ENCODE peak calls at places on chromosomes 11 and 22, in five cellular contexts. C is body of pancreas, D is tibial artery, J is neural progenitor cell, V is heart right ventricle. F is an unnamed sample.

GRCh38 chr11:123103326-123103980 is 41.5 kb upstream of the HSPA8 start:
- DNase-seq in C (peak; percentile 46), D (peak; percentile 78), J (peak; percentile 62), V (peak; percentile 85), F (no peak)

GRCh38 chr11:70415642-70416395 is 17.5 kb downstream of the CTTN start:
- DNase-seq in C (no peak), D (no peak), J (no peak), V (no peak), F (no peak)

GRCh38 chr11:8913961-8914660 is 3.1 kb downstream of the AKIP1 start:
- DNase-seq in C (peak; percentile 33), D (no peak), J (peak; percentile 64), V (peak; percentile 28), F (no peak)

GRCh38 chr11:100536979-100537378 is 150.1 kb upstream of the ARHGAP42 start:
- DNase-seq in C (no peak), D (no peak), J (no peak), V (no peak), F (no peak)

GRCh38 chr22:29044657-29045176 is 16.9 kb downstream of the C22orf31 start:
- DNase-seq in C (no peak), D (no peak), J (no peak), V (no peak), F (no peak)

GRCh38 chr11:15591112-15591537 is 476.4 kb downstream of the INSC start:
- DNase-seq in C (no peak), D (no peak), J (no peak), V (no peak), F (no peak)

GRCh38 chr22:44338906-44339305 is 26.2 kb upstream of the SHISAL1 start:
- DNase-seq in C (no peak), D (no peak), J (no peak), V (no peak), F (no peak)

GRCh38 chr11:47233989-47234668 is 14.5 kb downstream of the ACP2 start:
- DNase-seq in C (peak; percentile 59), D (no peak), J (peak; percentile 59), V (peak; percentile 52), F (peak; percentile 59)

GRCh38 chr11:8049084-8049483 is 31.9 kb upstream of the TUB start:
- DNase-seq in C (no peak), D (no peak), J (no peak), V (no peak), F (no peak)

GRCh38 chr22:44577391-44578114 is 79.5 kb upstream of the RTL6 start:
- DNase-seq in C (no peak), D (peak; percentile 46), J (no peak), V (no peak), F (no peak)

GRCh38 chr22:38467438-38467903 is 425 bp upstream of the KDELR3 start:
- DNase-seq in C (peak; percentile 16), D (peak; percentile 64), J (no peak), V (no peak), F (no peak)

GRCh38 chr22:38465673-38466490 is 2.0 kb upstream of the KDELR3 start:
- DNase-seq in C (no peak), D (no peak), J (no peak), V (no peak), F (no peak)

GRCh38 chr22:38468761-38469305 is 937 bp downstream of the KDELR3 start:
- DNase-seq in C (no peak), D (peak; percentile 61), J (no peak), V (no peak), F (no peak)

GRCh38 chr22:38469306-38469781 is 1.4 kb downstream of the KDELR3 start:
- DNase-seq in C (no peak), D (peak; percentile 39), J (no peak), V (no peak), F (no peak)

DNA sequence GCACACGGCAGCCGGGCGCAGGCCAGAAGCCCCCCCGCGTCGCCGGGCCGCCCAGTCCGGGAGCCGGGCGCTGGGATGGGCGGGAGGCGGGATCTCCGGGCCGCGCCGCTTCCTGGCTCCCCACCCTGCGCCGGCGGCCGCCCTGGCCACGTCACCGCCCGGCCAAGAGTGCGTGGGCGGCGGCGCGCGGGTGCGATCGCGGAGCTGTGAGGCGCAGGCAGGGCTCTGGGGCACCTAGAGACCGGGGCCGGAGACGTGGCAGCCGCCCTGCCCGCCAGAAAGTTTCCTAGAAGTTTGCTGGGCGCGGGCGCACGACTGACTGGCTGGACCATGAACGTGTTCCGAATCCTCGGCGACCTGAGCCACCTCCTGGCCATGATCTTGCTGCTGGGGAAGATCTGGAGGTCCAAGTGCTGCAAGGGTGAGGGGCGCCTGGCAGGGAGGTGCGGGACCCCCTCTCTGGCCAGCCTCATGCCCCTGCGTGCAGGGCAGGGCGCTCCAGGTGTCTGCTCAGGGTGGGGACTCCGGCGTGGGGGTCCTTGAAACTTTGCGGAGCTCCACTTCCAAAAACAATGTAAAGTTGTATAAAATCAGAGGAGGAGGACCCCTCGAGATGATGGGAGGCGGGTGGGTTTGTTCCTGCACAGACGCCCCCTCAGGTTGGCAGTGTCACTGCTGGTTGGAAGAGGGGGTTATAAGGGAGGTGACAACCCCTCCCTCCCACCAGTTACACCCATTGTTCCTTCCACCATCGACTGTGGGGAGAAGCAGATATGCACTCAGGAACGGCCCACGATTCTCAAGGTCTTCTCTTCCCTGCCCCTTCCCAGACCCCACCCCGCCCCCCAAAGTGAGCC is at the start of gene KDELR3:
- DNase-seq in C (peak; percentile 66), D (peak; percentile 77), J (peak; percentile 57), V (peak; percentile 70), F (peak; percentile 75)
- TF ChIP-seq CTCF in C (no peak), D (no peak), J (peak; percentile 49), V (no peak), F (no peak)

DNA sequence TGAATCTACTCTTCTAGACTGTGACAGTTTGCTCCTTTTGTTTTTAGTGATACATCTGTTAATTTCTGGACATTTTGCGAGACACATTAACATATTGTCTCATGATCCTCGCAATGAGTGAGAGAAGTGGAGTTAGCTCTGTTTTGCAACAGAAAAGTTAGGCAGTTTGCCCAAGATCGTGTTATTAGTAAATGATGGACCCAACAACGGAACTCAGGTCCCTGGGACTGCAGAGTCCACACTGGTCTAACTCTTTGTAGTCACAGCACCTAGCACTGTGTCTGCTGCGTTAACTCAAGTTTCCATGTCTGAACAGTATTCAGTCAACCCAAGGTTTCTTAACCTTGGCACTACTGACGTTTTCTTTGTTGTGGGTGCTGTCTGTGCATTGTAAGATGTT is 3.2 kb downstream of the DEPDC7 start:
- DNase-seq in C (no peak), D (no peak), J (no peak), V (no peak), F (no peak)
- H3K27me3 ChIP-seq in C (no peaks in the 10 kb centered on the region), D (peaks cover 5% of the 10 kb centered on the region), J (peaks cover 49% of the 10 kb centered on the region), V (peaks cover 44% of the 10 kb centered on the region), F (no peaks in the 10 kb centered on the region)

DNA sequence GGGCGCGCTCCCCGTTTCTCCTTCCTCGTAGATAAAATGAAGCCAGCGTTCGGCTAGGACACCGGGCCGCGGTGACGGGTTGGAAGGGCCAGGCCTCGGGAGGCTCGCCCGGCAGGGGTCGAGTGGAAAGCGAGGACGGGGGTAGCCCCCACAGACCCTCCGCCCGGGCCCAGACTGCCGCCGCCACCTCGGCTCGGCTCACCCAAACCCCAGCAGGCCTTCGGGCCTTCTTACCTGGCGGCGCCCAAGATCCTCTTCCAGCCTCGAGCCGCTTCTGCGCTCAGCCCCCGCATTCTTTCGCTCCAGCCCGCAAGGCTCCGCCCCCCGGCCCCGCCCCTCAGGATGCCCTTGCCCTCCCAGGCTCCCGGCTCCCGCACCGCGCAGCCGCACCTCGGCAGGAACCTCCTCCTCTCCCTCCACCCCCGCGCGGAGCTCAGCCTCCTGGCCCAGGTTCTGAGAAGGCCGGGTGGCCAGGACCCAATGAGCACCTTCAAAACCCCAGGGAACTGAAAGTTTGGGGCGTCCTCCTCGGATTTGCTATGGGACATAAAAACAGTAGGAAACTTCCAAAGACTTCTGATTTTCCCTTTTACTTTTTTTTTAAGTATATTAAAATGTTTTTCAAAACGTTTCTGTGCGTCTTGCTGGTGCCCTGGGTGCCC is at the start of gene CD59:
- DNase-seq in C (peak; percentile 99), D (peak; percentile 98), J (peak; percentile 95), V (peak; percentile 98), F (peak; percentile 97)
- H3K4me3 ChIP-seq in C (peak within 1 kb of the TSS; percentile 71), D (peak within 1 kb of the TSS; percentile 61), J (peak within 1 kb of the TSS; percentile 67), V (peak within 1 kb of the TSS; percentile 79), F (peak within 1 kb of the TSS; percentile 96)

GRCh38 chr11:127789887-127790286 is 789.3 kb upstream of the KIRREL3 start:
- DNase-seq in C (peak; percentile 40), D (no peak), J (peak; percentile 54), V (no peak), F (no peak)

GRCh38 chr11:127791844-127792243 is 791.3 kb upstream of the KIRREL3 start:
- DNase-seq in C (no peak), D (no peak), J (no peak), V (no peak), F (no peak)
- TF ChIP-seq CTCF in C (no peak), D (no peak), J (no peak), V (no peak), F (no peak)

GRCh38 chr11:30110691-30111090 is 93.9 kb upstream of the KCNA4 start:
- DNase-seq in C (no peak), D (no peak), J (no peak), V (no peak), F (no peak)
- H3K27me3 ChIP-seq in C (no peaks in the 10 kb centered on the region), D (no peaks in the 10 kb centered on the region), J (peaks cover 14% of the 10 kb centered on the region), V (no peaks in the 10 kb centered on the region), F (no peaks in the 10 kb centered on the region)

DNA sequence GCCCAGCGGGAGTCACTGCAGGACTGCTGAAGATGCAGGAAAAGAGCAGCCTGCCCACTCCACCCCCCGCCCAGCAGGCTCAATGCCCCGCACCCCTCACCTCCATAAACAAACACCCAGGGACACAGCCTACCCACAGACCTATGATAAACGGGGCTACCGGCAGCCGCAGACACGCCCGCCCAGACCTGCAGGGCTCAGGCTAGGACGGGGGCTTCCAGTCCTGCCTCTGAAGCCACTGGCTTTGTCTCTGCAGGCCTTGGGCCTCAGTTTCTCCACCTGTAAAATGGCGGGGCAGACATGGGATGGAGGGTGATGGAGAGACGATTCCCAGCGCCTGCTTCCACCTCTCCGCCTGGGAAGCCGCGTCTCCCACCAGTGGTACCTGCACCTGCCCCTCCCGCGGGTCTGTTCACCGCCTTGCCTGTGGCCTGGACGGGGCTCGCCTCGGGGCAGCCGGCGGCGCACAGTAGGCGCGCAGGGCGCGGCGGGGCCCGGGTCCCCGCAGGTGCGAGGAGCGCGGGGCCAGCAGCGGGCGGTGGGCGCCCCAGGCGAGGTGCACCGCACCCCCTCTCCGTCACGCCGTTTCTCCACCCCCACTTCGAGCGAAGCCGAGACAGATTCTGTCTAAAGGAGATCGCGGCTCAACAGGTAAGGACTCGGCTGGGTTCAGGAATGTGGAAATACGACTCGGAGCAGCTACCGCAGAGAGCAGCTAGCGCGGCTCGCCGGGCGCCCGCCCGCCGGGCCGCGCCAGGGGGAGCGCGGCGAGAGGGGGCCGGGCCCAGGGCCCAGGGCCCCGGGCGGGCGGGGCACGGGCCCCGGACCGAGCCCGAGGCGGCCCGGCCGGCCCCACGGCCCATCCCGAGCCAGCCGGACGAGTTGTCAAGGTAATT is 1.4 kb downstream of the WNT7B start:
- DNase-seq in C (peak; percentile 32), D (no peak), J (peak; percentile 60), V (no peak), F (no peak)
- H3K4me3 ChIP-seq in C (no peak overlapping the region), D (no peak overlapping the region), J (peak overlapping the region; percentile 55), V (no peak overlapping the region), F (no peak overlapping the region)

F was measured in psoas muscle.